ENCODE peak calls at places on chromosomes 11 and 22, in ten cellular contexts. N is HCT116, R is GM23338, L is vagina, P is spleen, J is HepG2, O is esophagus muscularis mucosa, X is transverse colon, E is H1, G is sigmoid colon. Q is an unnamed sample.

GRCh38 chr11:81772161-81772560 is 961.5 kb downstream of the FAM181B start:
- DNase-seq in P (no peak), E (no peak), J (no peak), N (no peak), X (no peak), R (peak; percentile 43), G (no peak), O (no peak), L (no peak), Q (no peak)

GRCh38 chr11:36073411-36074203 is 129.7 kb downstream of the LDLRAD3 start:
- DNase-seq in E (no peak), L (peak; percentile 80), O (no peak), P (no peak), G (no peak), J (no peak), N (no peak), R (no peak), X (no peak), Q (peak; percentile 90)

GRCh38 chr11:128684582-128685382 is 9.1 kb upstream of the FLI1 start:
- DNase-seq in L (no peak), J (no peak), R (peak; percentile 76), E (peak; percentile 70), O (no peak), X (no peak), N (no peak), G (no peak), P (peak; percentile 81), Q (peak; percentile 13)

GRCh38 chr11:116916872-116917271 is 79.5 kb upstream of the APOA1 start:
- DNase-seq in X (no peak), R (no peak), O (no peak), J (no peak), N (no peak), L (no peak), G (no peak), P (no peak), E (no peak), Q (no peak)

GRCh38 chr22:21711851-21712250 is 23.7 kb downstream of the YPEL1 start:
- DNase-seq in X (no peak), G (no peak), E (no peak), N (no peak), J (no peak), P (no peak), L (no peak), O (no peak), R (no peak), Q (no peak)

GRCh38 chr11:57638005-57638760 is 11.5 kb downstream of the YPEL4 start:
- DNase-seq in E (peak; percentile 86), X (peak; percentile 44), R (peak; percentile 99), J (peak; percentile 55), P (no peak), G (peak; percentile 92), O (no peak), L (no peak), N (no peak), Q (peak; percentile 80)

GRCh38 chr22:44305888-44306287 is 6.9 kb downstream of the SHISAL1 start:
- DNase-seq in N (no peak), E (no peak), L (no peak), J (no peak), O (no peak), X (peak; percentile 52), R (no peak), P (no peak), G (peak; percentile 90), Q (no peak)

GRCh38 chr11:76321340-76321739 is 59.6 kb downstream of the THAP12 start:
- DNase-seq in L (no peak), R (peak; percentile 32), N (no peak), P (peak; percentile 35), O (no peak), X (no peak), J (no peak), E (no peak), G (no peak), Q (no peak)

GRCh38 chr11:2818503-2818902 is 67.1 kb downstream of the CDKN1C start:
- DNase-seq in O (no peak), R (no peak), X (no peak), G (no peak), L (no peak), N (no peak), E (no peak), J (no peak), P (peak; percentile 41), Q (no peak)

DNA sequence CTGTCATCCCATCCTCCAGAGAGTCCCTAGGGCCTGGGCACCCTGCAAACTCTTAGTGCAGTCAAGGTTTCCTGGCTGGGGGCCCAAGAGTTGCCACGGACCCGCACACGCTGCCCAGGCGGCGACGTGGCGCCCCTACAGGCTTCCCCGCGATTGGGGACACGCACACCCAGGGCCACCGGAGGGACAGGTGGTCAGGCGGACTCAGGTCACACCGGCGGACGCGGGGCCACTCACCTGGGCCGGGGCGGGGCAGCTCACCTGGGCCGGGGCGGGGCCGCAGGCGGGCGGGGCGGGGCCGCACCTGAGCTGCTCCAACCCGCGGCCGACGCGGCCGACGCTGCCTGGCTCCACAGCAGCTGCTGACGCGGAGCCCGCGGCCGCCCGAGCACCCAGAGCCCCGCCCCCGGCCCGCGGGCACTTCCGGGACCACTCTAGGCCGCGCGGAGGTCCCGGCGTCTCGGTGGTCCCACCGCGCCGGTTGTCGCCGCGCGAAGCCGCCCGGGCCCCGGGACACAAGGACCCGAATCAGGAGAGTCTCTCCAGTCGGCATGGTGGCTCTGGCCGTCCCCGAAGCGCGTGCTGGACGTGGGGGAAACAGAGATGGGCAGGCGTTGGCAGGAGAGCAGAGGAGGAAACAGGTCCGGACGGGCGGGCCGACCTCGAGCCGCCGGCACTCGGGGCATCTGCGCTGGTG is at the start of gene ZNF70:
- DNase-seq in E (peak; percentile 90), L (no peak), O (no peak), N (peak; percentile 69), G (peak; percentile 93), X (peak; percentile 93), J (peak; percentile 69), P (peak; percentile 98), R (peak; percentile 96), Q (peak; percentile 60)
- TF ChIP-seq POLR2AphosphoS5 in E (no peak), L (no peak), O (peak; percentile 85), N (peak; percentile 50), G (peak; percentile 69), X (peak; percentile 67), J (peak; percentile 60), P (peak; percentile 77), R (peak; percentile 77), Q (peak; percentile 65)

DNA sequence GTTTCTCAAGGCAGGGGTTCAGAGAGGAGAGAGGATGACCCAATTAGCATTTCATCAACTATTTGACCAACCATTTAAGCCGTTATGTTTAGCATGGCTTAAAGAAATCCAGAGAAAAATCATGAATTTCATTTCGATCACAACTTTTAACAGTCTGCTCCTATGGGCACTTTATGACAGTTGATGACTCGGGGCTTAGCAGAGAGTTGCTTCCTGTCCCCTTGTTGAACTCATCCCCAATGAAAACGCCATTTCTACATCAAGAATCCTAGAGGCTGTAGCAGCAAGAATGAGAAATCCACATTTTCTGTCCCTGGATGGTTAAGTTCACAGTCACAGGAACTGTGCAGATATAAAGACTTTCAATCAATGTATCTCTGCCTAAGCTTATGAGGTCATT is 81.2 kb downstream of the BDNF start:
- DNase-seq in P (no peak), O (no peak), E (no peak), J (no peak), L (no peak), X (no peak), R (no peak), G (no peak), N (no peak), Q (no peak)
- H3K36me3 ChIP-seq in P (no peaks in the 10 kb centered on the region), O (no peaks in the 10 kb centered on the region), E (peaks cover 76% of the 10 kb centered on the region), J (no peaks in the 10 kb centered on the region), L (no peaks in the 10 kb centered on the region), X (no peaks in the 10 kb centered on the region), R (peaks cover 82% of the 10 kb centered on the region), G (no peaks in the 10 kb centered on the region), N (no peaks in the 10 kb centered on the region), Q (no peaks in the 10 kb centered on the region)

GRCh38 chr11:16986434-16987204 is 27.6 kb downstream of the PLEKHA7 start:
- DNase-seq in R (peak; percentile 25), G (no peak), L (no peak), E (no peak), J (no peak), N (no peak), X (peak; percentile 92), P (no peak), O (no peak), Q (no peak)

GRCh38 chr11:16982256-16982671 is 31.9 kb downstream of the PLEKHA7 start:
- DNase-seq in O (no peak), N (no peak), P (peak; percentile 50), E (no peak), G (no peak), X (no peak), J (peak; percentile 71), L (no peak), R (peak; percentile 18), Q (no peak)

GRCh38 chr11:16985297-16985696 is 28.9 kb downstream of the PLEKHA7 start:
- DNase-seq in X (no peak), P (no peak), R (no peak), O (no peak), J (peak; percentile 74), N (no peak), E (no peak), L (no peak), G (no peak), Q (no peak)

GRCh38 chr11:16982809-16983208 is 31.4 kb downstream of the PLEKHA7 start:
- DNase-seq in R (no peak), P (no peak), E (no peak), O (no peak), G (no peak), L (no peak), N (no peak), X (no peak), J (no peak), Q (no peak)

DNA sequence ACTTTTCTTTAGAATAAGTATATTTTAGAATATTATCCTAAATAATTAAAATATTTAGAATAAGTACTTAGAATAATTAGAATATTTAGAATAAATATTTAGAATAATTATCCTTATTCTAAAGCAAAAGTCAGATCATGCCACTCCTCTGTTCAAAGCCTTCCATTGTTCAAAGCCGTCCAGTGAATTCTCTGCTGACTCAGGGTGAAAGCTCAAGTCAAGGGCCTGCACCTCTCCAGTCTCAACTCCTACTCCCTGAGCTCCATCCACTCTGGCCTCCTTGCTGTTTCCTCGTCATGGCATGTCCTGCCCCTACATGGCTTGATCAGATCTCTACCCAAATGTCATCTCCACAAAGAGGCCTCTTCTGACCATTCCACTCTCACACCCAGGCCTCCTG is 30.0 kb downstream of the PLEKHA7 start:
- DNase-seq in X (no peak), E (no peak), G (no peak), J (no peak), O (no peak), N (no peak), L (no peak), R (no peak), P (no peak), Q (no peak)
- TF ChIP-seq POLR2AphosphoS5 in X (no peak), E (no peak), G (no peak), J (no peak), O (no peak), N (no peak), L (no peak), R (no peak), P (no peak), Q (no peak)

DNA sequence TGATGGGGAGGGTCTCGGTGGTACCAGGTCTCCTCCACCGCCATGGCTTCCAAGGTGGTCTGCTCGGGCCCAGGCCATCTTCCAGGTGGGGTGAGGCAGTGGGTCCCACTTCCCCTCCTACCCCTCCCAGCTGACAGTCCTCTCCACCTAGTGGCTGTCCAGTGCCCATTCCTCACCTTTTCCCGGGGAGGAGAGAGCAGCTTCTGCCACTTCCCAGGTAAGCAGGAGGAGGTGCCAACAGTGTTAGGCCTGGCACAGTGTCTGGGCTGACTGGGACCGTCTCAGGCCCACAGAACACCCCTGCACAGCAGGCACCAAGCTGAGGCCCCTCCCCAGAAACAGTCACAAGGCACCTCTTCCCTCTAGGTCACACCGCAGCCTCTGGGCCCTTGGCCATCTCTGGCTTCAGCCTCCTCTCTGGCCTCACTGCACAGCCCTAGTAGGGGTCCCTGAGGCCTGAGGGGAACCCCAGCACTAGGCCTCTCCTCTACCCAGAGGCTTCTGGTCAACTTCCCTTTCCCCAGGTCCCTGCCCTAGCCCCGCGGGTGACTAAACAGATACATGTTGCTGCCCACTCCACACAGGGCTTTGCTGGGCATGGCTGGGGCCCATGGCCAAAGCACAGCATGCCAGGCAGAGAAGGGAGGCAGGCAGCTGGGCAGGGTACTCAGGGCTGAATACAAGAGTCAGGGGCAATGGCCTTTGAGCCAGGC is 2.3 kb upstream of the ANKRD13D start:
- DNase-seq in R (peak; percentile 40), J (no peak), O (no peak), G (peak; percentile 74), E (no peak), L (no peak), N (no peak), P (peak; percentile 91), X (no peak), Q (no peak)
- H3K36me3 ChIP-seq in R (peaks cover 7% of the 10 kb centered on the region), J (peaks cover 50% of the 10 kb centered on the region), O (peaks cover 39% of the 10 kb centered on the region), G (peaks cover 41% of the 10 kb centered on the region), E (peaks cover 19% of the 10 kb centered on the region), L (peaks cover 5% of the 10 kb centered on the region), N (peaks cover 20% of the 10 kb centered on the region), P (peaks cover 60% of the 10 kb centered on the region), X (peaks cover 39% of the 10 kb centered on the region), Q (peaks cover 40% of the 10 kb centered on the region)